ENCODE peak calls at places on chromosome 2, in four cellular contexts. W is H1, B is GM12878, Q is K562. M is an unnamed sample.

GRCh38 chr2:17223171-17223570 is 295.1 kb downstream of the RAD51AP2 start:
- DNase-seq in Q (no peak), B (no peak), W (no peak), M (no peak)

GRCh38 chr2:122663737-122664136 is 908.3 kb downstream of the TSN start:
- DNase-seq in Q (no peak), B (no peak), W (no peak), M (no peak)

GRCh38 chr2:235940330-235940729 is 227.9 kb downstream of the GBX2 start:
- DNase-seq in B (no peak), Q (peak), W (no peak), M (peak)

GRCh38 chr2:11169333-11169732 is 14.1 kb downstream of the SLC66A3 start:
- DNase-seq in B (no peak), W (no peak), Q (no peak), M (no peak)

GRCh38 chr2:185316383-185316782 is 422.2 kb upstream of the FSIP2 start:
- DNase-seq in Q (no peak), W (no peak), B (peak), M (no peak)

GRCh38 chr2:200752332-200752731 is 59.4 kb upstream of the BZW1 start:
- DNase-seq in Q (no peak), B (no peak), W (no peak), M (no peak)

GRCh38 chr2:109371481-109372170 is 242.1 kb downstream of the SEPTIN10 start:
- DNase-seq in Q (no peak), B (no peak), W (peak), M (no peak)

GRCh38 chr2:85578243-85579180 is 1.1 kb downstream of the VAMP8 start:
- DNase-seq in W (no peak), B (no peak), Q (peak), M (no peak)

GRCh38 chr2:216201687-216202306 is 92.6 kb downstream of the XRCC5 start:
- DNase-seq in Q (no peak), B (no peak), W (no peak), M (no peak)

GRCh38 chr2:76279142-76279541 is 568.4 kb upstream of the GCFC2 start:
- DNase-seq in B (no peak), W (no peak), Q (no peak), M (no peak)

GRCh38 chr2:197674546-197674945 is 841 bp downstream of the RFTN2 start:
- DNase-seq in Q (no peak), W (no peak), B (no peak), M (peak)

GRCh38 chr2:26946841-26947784 is 23.3 kb upstream of the MAPRE3 start:
- DNase-seq in W (no peak), Q (no peak), B (no peak), M (peak)

GRCh38 chr2:200130762-200131166 is 175.4 kb downstream of the MAIP1 start:
- DNase-seq in W (no peak), Q (no peak), B (no peak), M (peak)

GRCh38 chr2:122081743-122082142 is 326.3 kb downstream of the TSN start:
- DNase-seq in W (no peak), B (no peak), Q (no peak), M (no peak)

GRCh38 chr2:133193544-133193943 is 374.7 kb downstream of the NCKAP5 start:
- DNase-seq in B (no peak), W (no peak), Q (no peak), M (no peak)

GRCh38 chr2:147006724-147007123 is 838.1 kb upstream of the ACVR2A start:
- DNase-seq in Q (no peak), B (no peak), W (no peak), M (no peak)

GRCh38 chr2:186827426-186827825 is 21.5 kb downstream of the ZSWIM2 start:
- DNase-seq in B (no peak), W (no peak), Q (no peak), M (peak)

DNA sequence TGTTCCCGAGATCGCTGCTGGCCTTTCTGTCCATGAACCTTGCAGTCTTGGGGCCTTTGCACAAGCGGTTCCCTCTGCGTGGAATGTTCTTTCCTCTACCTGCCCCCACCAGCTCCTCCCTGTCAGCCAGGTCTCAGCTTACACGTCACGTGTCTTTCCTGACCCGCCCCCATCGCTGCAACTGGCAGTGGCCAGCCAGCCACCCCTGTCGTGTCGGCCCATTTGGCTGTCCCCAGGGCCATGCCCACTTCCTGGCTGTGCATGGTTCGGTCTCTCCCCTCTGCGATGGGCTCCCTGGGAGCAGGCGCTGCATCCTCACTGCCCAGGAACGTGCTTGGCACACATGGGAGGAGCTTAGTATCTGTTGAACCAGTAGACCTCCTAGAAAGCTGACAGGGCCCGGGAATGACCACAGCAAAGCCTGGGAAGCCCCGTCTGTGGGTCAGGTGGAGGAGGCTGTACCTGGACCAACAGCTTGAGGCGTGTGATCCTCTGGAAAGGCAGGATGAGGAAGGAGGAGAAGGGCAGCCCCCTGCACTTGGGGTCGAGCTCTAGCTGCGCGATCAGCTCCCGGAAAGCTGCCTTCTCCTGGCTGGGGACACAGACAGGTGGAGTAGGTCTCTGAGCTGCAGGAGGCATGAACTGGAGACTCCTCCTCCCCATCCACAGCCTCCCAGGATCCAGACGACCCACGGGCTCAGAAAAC is 21.0 kb downstream of the SNORC start:
- DNase-seq in Q (peak), W (peak), B (no peak), M (peak)
- TF ChIP-seq CHD1 in Q (no peak), W (no peak), B (no peak), M (no peak)

GRCh38 chr2:171879865-171880264 is 14.2 kb downstream of the SLC25A12 start:
- DNase-seq in Q (no peak), B (no peak), W (no peak), M (no peak)

GRCh38 chr2:171882095-171882769 is 11.8 kb downstream of the SLC25A12 start:
- DNase-seq in B (no peak), W (no peak), Q (no peak), M (peak)

GRCh38 chr2:171880774-171881173 is 13.3 kb downstream of the SLC25A12 start:
- DNase-seq in W (no peak), B (no peak), Q (no peak), M (no peak)

GRCh38 chr2:171874963-171875362 is 19.1 kb downstream of the SLC25A12 start:
- DNase-seq in W (no peak), Q (no peak), B (no peak), M (no peak)

DNA sequence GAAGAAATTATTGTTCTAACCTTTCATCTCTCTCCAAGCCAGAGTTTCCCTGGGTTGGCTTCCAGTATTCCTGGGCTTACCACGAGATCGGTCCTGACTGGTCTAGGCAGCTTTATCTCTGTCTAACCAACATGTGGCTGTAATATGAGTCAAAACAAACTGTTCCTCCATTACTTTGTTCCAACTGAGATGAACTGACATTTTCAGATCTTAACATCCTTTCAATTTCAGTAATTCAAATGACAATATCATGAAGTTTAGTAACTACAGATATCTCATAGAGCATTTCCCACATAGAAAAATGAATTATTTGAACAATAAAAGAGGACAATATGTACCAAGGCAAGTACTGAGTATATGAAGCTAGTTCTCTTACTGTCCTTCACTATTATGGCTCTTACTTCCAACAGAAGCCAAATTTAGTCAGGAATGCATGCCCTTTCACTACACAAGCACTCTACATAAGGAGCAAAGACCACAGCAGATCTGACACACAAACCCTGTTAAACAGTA is 15.5 kb downstream of the SLC25A12 start:
- DNase-seq in Q (no peak), B (no peak), W (no peak), M (peak)
- TF ChIP-seq CHD1 in Q (no peak), B (no peak), W (no peak), M (no peak)

GRCh38 chr2:54570925-54571694 is 115.0 kb downstream of the SPTBN1 start:
- DNase-seq in W (no peak), Q (no peak), B (peak), M (peak)
- TF ChIP-seq CHD1 in W (no peak), Q (no peak), B (no peak), M (no peak)

GRCh38 chr2:234792566-234792965 is 159.3 kb upstream of the SH3BP4 start:
- DNase-seq in Q (no peak), B (no peak), W (peak), M (no peak)
- TF ChIP-seq CHD1 in Q (no peak), B (no peak), W (no peak), M (no peak)

GRCh38 chr2:224333631-224334030 is 68.3 kb downstream of the FAM124B start:
- DNase-seq in Q (no peak), W (no peak), B (no peak), M (no peak)
- TF ChIP-seq CHD1 in Q (no peak), W (no peak), B (no peak), M (no peak)

GRCh38 chr2:119494163-119494790 is 30.0 kb downstream of the SCTR start:
- DNase-seq in Q (no peak), B (no peak), W (no peak), M (no peak)

GRCh38 chr2:119491776-119492525 is 32.3 kb downstream of the SCTR start:
- DNase-seq in W (no peak), B (no peak), Q (no peak), M (peak)

GRCh38 chr2:119490653-119491195 is 33.6 kb downstream of the SCTR start:
- DNase-seq in Q (no peak), B (no peak), W (no peak), M (no peak)

GRCh38 chr2:119496682-119497081 is 27.6 kb downstream of the SCTR start:
- DNase-seq in W (no peak), Q (no peak), B (no peak), M (no peak)

DNA sequence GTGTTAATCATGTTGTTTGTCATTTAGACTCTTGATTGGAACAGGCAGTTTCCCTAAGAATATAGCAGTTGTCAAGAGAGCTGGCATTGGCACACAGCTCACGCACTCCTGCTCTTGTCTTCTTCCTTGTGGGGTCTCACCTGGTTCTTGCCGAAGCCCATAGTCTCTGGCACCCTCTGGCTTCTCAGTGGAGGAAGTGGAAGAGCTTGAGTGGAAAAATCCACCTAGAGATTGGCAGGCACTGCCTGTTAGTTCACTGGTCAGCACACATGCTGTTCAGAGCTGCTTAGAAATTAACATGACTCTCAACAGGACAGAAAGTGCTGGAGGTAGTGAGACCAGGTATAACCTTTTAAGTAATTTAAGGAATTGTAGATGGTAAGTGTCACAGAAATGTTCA is 28.3 kb downstream of the SCTR start:
- DNase-seq in B (no peak), Q (no peak), W (no peak), M (no peak)
- TF ChIP-seq CHD1 in B (no peak), Q (no peak), W (no peak), M (no peak)